ENCODE peak calls at places on chromosomes 2 and 18, in six cellular contexts. R, F, E, B, N and A are unnamed samples.
A peak's percentile ranks its signal among the peaks of the same experiment; 100 is the strongest.

GRCh38 chr2:127790694-127791529 is 20.1 kb downstream of the WDR33 start:
- DNase-seq in R (peak; percentile 27), F (no peak), E (no peak), B (no peak), N (peak; percentile 11), A (no peak)

GRCh38 chr2:172038604-172039003 is 38.9 kb downstream of the METAP1D start:
- DNase-seq in R (no peak), F (peak; percentile 95), E (no peak), B (no peak), N (peak; percentile 67), A (no peak)

GRCh38 chr2:240926516-240927389 is 20.6 kb downstream of the CROCC2 start:
- DNase-seq in R (peak; percentile 1), F (no peak), E (no peak), B (no peak), N (no peak), A (no peak)

GRCh38 chr18:32714571-32715148 is 58.2 kb downstream of the KLHL14 start:
- DNase-seq in R (peak; percentile 31), F (peak; percentile 10), E (no peak), B (peak; percentile 22), N (peak; percentile 67), A (peak; percentile 18)

GRCh38 chr2:84495539-84496146 is 20.7 kb upstream of the DNAH6 start:
- DNase-seq in R (peak; percentile 18), F (peak; percentile 59), E (no peak), B (peak; percentile 17), N (peak; percentile 32), A (peak; percentile 39)

GRCh38 chr2:11466307-11467125 is 555 bp upstream of the E2F6 start:
- DNase-seq in R (no peak), F (no peak), E (peak; percentile 2), B (no peak), N (no peak), A (no peak)

GRCh38 chr2:191148766-191149165 is 2.0 kb downstream of the STAT4 start:
- DNase-seq in R (no peak), F (no peak), E (no peak), B (no peak), N (no peak), A (no peak)

GRCh38 chr18:58668897-58669296 is 2.4 kb upstream of the MALT1 start:
- DNase-seq in R (no peak), F (peak; percentile 48), E (no peak), B (no peak), N (no peak), A (no peak)

GRCh38 chr18:47251289-47252120 is at the start of gene SKOR2:
- DNase-seq in R (peak; percentile 41), F (no peak), E (no peak), B (no peak), N (peak; percentile 6), A (no peak)

GRCh38 chr18:55504808-55505207 is 83.2 kb downstream of the TCF4 start:
- DNase-seq in R (no peak), F (no peak), E (no peak), B (no peak), N (no peak), A (no peak)

GRCh38 chr18:63511285-63511684 is 30.9 kb upstream of the SERPINB12 start:
- DNase-seq in R (peak; percentile 20), F (peak; percentile 61), E (no peak), B (no peak), N (no peak), A (peak; percentile 15)

GRCh38 chr2:70558195-70558808 is 4.7 kb upstream of the TGFA start:
- DNase-seq in R (no peak), F (no peak), E (no peak), B (no peak), N (no peak), A (no peak)

GRCh38 chr2:233919938-233920337 is 2.8 kb downstream of the TRPM8 start:
- DNase-seq in R (peak; percentile 28), F (peak; percentile 19), E (no peak), B (no peak), N (no peak), A (no peak)

GRCh38 chr18:24928479-24928878 is 423.5 kb downstream of the ZNF521 start:
- DNase-seq in R (no peak), F (no peak), E (no peak), B (no peak), N (no peak), A (no peak)

GRCh38 chr18:35753306-35753910 is 171.9 kb downstream of the GALNT1 start:
- DNase-seq in R (no peak), F (no peak), E (no peak), B (no peak), N (no peak), A (no peak)

GRCh38 chr2:161988589-161988988 is 85.4 kb downstream of the DPP4 start:
- DNase-seq in R (no peak), F (no peak), E (no peak), B (no peak), N (no peak), A (no peak)

GRCh38 chr18:55152801-55153200 is 193.5 kb upstream of the CCDC68 start:
- DNase-seq in R (no peak), F (peak; percentile 21), E (no peak), B (no peak), N (no peak), A (no peak)

GRCh38 chr2:143581989-143582719 is 452.9 kb downstream of the ARHGAP15 start:
- DNase-seq in R (no peak), F (no peak), E (no peak), B (no peak), N (no peak), A (no peak)

GRCh38 chr2:223692227-223692947 is 90.2 kb upstream of the SCG2 start:
- DNase-seq in R (no peak), F (peak; percentile 41), E (no peak), B (no peak), N (peak; percentile 0), A (peak; percentile 49)

GRCh38 chr2:163171786-163172549 is 333.4 kb upstream of the KCNH7 start:
- DNase-seq in R (no peak), F (no peak), E (no peak), B (no peak), N (no peak), A (no peak)

GRCh38 chr2:136122654-136123053 is 4.7 kb upstream of the CXCR4 start:
- DNase-seq in R (no peak), F (no peak), E (no peak), B (no peak), N (no peak), A (no peak)

GRCh38 chr18:3513481-3513880 is 63.5 kb downstream of the TGIF1 start:
- DNase-seq in R (no peak), F (no peak), E (no peak), B (no peak), N (no peak), A (no peak)

GRCh38 chr18:76495435-76496199 is 575 bp upstream of the ZNF516 start:
- DNase-seq in R (peak; percentile 33), F (peak; percentile 37), E (no peak), B (no peak), N (no peak), A (peak; percentile 34)

GRCh38 chr2:237497820-237498128 is 10.7 kb downstream of the MLPH start:
- DNase-seq in R (peak; percentile 25), F (no peak), E (no peak), B (no peak), N (no peak), A (no peak)

GRCh38 chr2:71802556-71802955 is 345.1 kb downstream of the CYP26B1 start:
- DNase-seq in R (no peak), F (no peak), E (no peak), B (no peak), N (no peak), A (no peak)

GRCh38 chr2:219566640-219567039 is 4.7 kb downstream of the OBSL1 start:
- DNase-seq in R (no peak), F (no peak), E (no peak), B (no peak), N (no peak), A (no peak)